ENCODE peak calls at places on chromosome 21, in seven cellular contexts. E is PC-3, Z is heart right ventricle, C is stomach, S is GM23338, Q is fibroblast of lung, P is heart left ventricle. G is an unnamed sample. For H3K27me3, the result is how much of the 10 kb centered on the place peaks cover.

GRCh38 chr21:43305336-43305665 is 121.6 kb downstream of the SIK1 start:
- DNase-seq in Z (no peak), S (no peak), E (no peak), C (no peak), P (peak), Q (no peak), G (peak)

GRCh38 chr21:33348728-33349127 is 24.0 kb downstream of the IFNAR1 start:
- DNase-seq in E (no peak), P (no peak), C (no peak), S (no peak), Z (no peak), Q (no peak), G (no peak)

GRCh38 chr21:31308584-31308983 is 35.5 kb downstream of the TIAM1 start:
- DNase-seq in Q (no peak), C (no peak), S (no peak), Z (no peak), P (no peak), E (no peak), G (no peak)

GRCh38 chr21:31128234-31128633 is 90.0 kb upstream of the KRTAP19-8 start:
- DNase-seq in Z (no peak), E (no peak), C (no peak), Q (no peak), P (no peak), S (no peak), G (no peak)

GRCh38 chr21:38095220-38095619 is 161.6 kb upstream of the KCNJ15 start:
- DNase-seq in Z (no peak), C (no peak), P (no peak), Q (no peak), E (no peak), S (no peak), G (no peak)

GRCh38 chr21:43324596-43324995 is 102.3 kb downstream of the SIK1 start:
- DNase-seq in Z (no peak), P (no peak), E (no peak), C (no peak), Q (no peak), S (no peak), G (no peak)

GRCh38 chr21:37338671-37339526 is 27.7 kb upstream of the DYRK1A start:
- DNase-seq in Z (peak), Q (peak), P (peak), C (no peak), S (no peak), E (peak), G (peak)

GRCh38 chr21:36705679-36706481 is 7.0 kb downstream of the SIM2 start:
- DNase-seq in Z (no peak), S (peak), E (no peak), Q (no peak), P (no peak), C (no peak), G (no peak)

GRCh38 chr21:32413697-32414578 is 1.4 kb downstream of the EVA1C start:
- DNase-seq in P (no peak), C (no peak), S (no peak), Z (no peak), Q (peak), E (peak), G (no peak)

GRCh38 chr21:42796327-42797062 is 82.8 kb downstream of the WDR4 start:
- DNase-seq in E (no peak), P (no peak), S (no peak), Q (no peak), C (no peak), Z (no peak), G (no peak)

GRCh38 chr21:21730524-21730923 is 732.3 kb downstream of the NCAM2 start:
- DNase-seq in C (no peak), Q (peak), Z (no peak), P (no peak), S (no peak), E (no peak), G (no peak)

GRCh38 chr21:44946254-44947041 is 6.6 kb downstream of the SLX9 start:
- DNase-seq in Q (no peak), C (no peak), P (no peak), S (no peak), E (no peak), Z (no peak), G (peak)

GRCh38 chr21:37787456-37787855 is 128.8 kb downstream of the KCNJ6 start:
- DNase-seq in E (peak), Q (peak), C (no peak), S (no peak), P (no peak), Z (no peak), G (no peak)

GRCh38 chr21:41707231-41707988 is 59.4 kb downstream of the RIPK4 start:
- DNase-seq in P (no peak), C (no peak), E (peak), S (no peak), Q (no peak), Z (no peak), G (no peak)

GRCh38 chr21:36183144-36183795 is 26.6 kb downstream of the DOP1B start:
- DNase-seq in E (no peak), S (no peak), P (no peak), Z (no peak), C (no peak), Q (no peak), G (no peak)

GRCh38 chr21:37237764-37238163 is 29.4 kb downstream of the VPS26C start:
- DNase-seq in Z (no peak), Q (no peak), S (no peak), E (no peak), C (no peak), P (no peak), G (no peak)

GRCh38 chr21:35764586-35764985 is 295.7 kb downstream of the SETD4 start:
- DNase-seq in C (no peak), Z (no peak), P (no peak), Q (no peak), E (no peak), S (no peak), G (no peak)

GRCh38 chr21:30340714-30341573 is 3.5 kb upstream of the KRTAP27-1 start:
- DNase-seq in P (peak), Q (peak), C (peak), E (peak), S (peak), Z (peak), G (peak)

GRCh38 chr21:44601596-44602473 is 1.4 kb downstream of the KRTAP10-7 start:
- DNase-seq in Q (no peak), Z (no peak), S (no peak), P (no peak), C (no peak), E (no peak), G (no peak)

GRCh38 chr21:43984905-43985689 is 27.0 kb upstream of the TRAPPC10 start:
- DNase-seq in S (no peak), C (no peak), P (no peak), E (no peak), Z (no peak), Q (peak), G (no peak)

GRCh38 chr21:23699402-23699801 is 1907.9 kb downstream of the MRPL39 start:
- DNase-seq in S (no peak), Q (no peak), E (no peak), P (no peak), C (no peak), Z (no peak), G (no peak)

GRCh38 chr21:32712043-32712442 is 15.8 kb downstream of the SYNJ1 start:
- DNase-seq in Q (no peak), C (no peak), S (no peak), Z (no peak), E (no peak), P (no peak), G (no peak)

GRCh38 chr21:24353492-24353891 is 1253.8 kb downstream of the MRPL39 start:
- DNase-seq in S (no peak), Q (no peak), E (no peak), C (no peak), Z (no peak), P (no peak), G (no peak)

GRCh38 chr21:32844653-32845443 is 73.3 kb upstream of the PAXBP1 start:
- DNase-seq in S (no peak), Q (peak), Z (no peak), E (peak), C (no peak), P (no peak), G (no peak)

GRCh38 chr21:38227401-38227800 is 29.4 kb upstream of the KCNJ15 start:
- DNase-seq in Z (no peak), S (no peak), E (no peak), Q (no peak), P (no peak), C (no peak), G (no peak)

GRCh38 chr21:25626752-25627151 is 12.3 kb upstream of the JAM2 start:
- DNase-seq in S (no peak), E (peak), P (peak), Q (no peak), Z (peak), C (no peak), G (no peak)

GRCh38 chr21:37870229-37870628 is 46.0 kb downstream of the KCNJ6 start:
- DNase-seq in E (no peak), Z (no peak), Q (no peak), C (no peak), P (no peak), S (no peak), G (no peak)

GRCh38 chr21:37220433-37220980 is 46.6 kb downstream of the VPS26C start:
- DNase-seq in Z (no peak), Q (peak), C (no peak), S (peak), E (no peak), P (no peak), G (no peak)

GRCh38 chr21:32572574-32573420 is 12.5 kb downstream of the TCP10L start:
- DNase-seq in P (no peak), Z (no peak), C (peak), S (no peak), Q (no peak), E (peak), G (no peak)

DNA sequence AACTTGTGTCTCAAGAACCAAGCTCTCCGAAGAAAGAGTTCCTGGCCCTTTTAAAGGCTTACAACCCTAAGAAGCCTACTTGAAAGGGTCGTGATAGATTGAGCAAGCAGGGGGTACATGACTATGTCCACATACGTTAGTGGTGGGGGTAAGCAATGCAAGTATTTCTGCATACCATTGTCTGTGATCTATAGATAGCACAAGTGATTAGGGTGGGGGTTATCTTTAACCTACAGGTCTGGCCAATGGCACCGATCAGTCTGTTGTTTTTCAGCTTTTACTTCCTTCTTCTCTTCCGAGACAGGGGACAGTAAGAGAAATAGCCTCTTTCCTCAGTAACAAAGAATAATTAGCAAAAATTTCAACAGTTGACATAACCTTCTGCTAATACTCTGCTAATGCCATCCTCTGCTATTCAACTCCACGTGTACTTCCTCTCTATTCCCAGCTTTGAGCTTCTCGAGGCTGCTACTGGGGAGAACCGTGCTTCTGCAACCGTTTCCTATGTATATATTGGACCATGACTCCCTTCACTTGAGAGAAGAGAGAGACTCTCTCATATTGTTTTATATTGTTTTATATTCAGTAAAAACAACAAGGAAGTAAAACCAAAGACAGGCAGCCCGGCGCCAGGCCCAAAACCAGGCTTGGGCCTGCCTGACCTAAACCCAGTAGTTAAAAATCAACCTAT is 727.7 kb upstream of the NCAM2 start:
- DNase-seq in S (no peak), E (no peak), P (no peak), C (no peak), Q (no peak), Z (no peak), G (no peak)
- H3K27ac ChIP-seq in S (no peak), E (no peak), P (no peak), C (no peak), Q (no peak), Z (no peak), G (no peak)

GRCh38 chr21:45979141-45979631 is 2.4 kb upstream of the COL6A1 start:
- DNase-seq in Z (no peak), S (no peak), P (no peak), Q (no peak), E (peak), C (no peak), G (peak)
- H3K27me3 ChIP-seq in Z (under half), S (under half), P (under half), Q (under half), E (under half), C (half or more), G (under half)

DNA sequence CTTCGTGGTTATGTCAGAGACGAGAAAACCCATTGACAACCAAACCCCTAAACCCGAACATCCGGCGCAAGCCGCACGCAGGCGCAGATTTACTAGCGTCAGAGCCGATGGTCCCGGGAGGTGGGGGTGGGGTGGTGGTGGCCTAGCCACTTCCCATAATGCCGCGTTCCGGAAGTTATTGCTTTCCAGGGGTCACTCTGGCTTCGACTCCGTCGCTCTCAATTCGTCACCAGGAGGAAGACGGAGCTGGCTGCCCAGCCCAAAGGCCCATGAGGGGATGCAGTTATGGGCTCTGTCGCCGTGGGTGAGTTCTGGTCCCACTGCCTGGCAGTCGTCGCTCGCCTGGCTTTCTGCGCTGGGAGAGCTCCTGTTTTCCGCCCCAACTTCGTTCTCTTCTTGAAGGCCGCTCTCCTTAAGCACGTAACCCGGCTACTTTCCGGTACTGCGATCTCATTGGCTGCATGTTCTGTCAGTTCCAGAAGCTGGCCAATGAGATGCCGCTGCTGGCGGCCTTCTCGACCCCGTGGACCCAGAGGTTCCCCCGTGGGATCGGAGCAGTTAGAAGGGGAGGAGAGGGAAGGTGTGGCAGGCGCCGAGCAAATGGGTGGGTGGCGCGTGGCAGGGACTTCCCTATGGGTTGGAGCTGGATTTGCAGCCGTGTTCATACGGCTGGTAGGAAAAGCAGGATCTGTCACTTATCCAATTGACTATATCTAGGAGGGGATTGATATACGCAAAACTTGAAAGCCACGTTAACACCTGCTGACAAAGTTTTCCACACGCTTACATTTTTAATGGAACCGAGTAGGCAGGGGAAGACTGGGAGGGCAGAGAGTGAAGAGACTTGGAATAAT is at the start of gene USP16:
- DNase-seq in C (peak), Z (peak), P (peak), Q (peak), E (peak), S (peak), G (peak)
- TF ChIP-seq CTCF in C (no peak), Z (no peak), P (no peak), Q (no peak), E (no peak), S (no peak), G (no peak)

GRCh38 chr21:39737376-39738000 is 7.5 kb upstream of the IGSF5 start:
- DNase-seq in P (no peak), Z (no peak), S (no peak), Q (no peak), C (no peak), E (peak), G (no peak)

GRCh38 chr21:39738566-39738965 is 6.4 kb upstream of the IGSF5 start:
- DNase-seq in Z (no peak), C (no peak), E (no peak), Q (no peak), S (no peak), P (no peak), G (no peak)

DNA sequence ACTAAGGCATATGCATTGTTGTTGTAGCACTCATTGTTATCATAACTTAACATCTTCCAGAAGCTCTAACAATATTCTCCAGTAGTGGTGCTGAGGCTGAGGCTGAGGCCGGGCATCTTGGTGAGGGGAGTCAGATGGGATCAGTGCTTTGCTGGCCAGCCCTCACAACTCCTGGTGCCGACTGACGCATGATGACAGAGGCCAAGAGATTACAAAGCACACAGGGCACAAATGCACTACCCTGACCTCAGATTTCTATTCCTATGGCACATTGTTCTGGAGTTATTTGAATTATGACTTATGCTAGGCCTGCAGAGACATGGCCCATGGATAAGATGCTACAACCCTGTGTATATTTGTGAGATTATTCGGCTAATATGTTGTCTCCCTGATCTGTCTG is 8.3 kb upstream of the IGSF5 start:
- DNase-seq in P (no peak), Z (no peak), Q (no peak), C (no peak), E (no peak), S (no peak), G (no peak)
- H3K27ac ChIP-seq in P (no peak), Z (no peak), Q (no peak), C (no peak), E (no peak), S (no peak), G (no peak)

G was measured in pancreas.